ENCODE peak calls at places on chromosomes 4 and X, in four cellular contexts. A is activated naive CD4-positive, alpha-beta T cell treated with Interleukin-2 at 50 U/mL for 16 hours; R is activated gamma-delta T cell treated with Interleukin-2 at 50 U/mL for 16 hours; D is ecto neural progenitor cell. P is an unnamed sample.

GRCh38 chr4:111842336-111842735 is 302.9 kb upstream of the FAM241A start:
- DNase-seq in D (no peak), R (no peak), A (no peak), P (no peak)

GRCh38 chrX:69203367-69204037 is 38.2 kb upstream of the PJA1 start:
- DNase-seq in A (no peak), D (no peak), R (no peak), P (no peak)

GRCh38 chr4:24477919-24478318 is 106.4 kb downstream of the DHX15 start:
- DNase-seq in A (no peak), D (no peak), R (no peak), P (no peak)

GRCh38 chr4:140153744-140154571 is at the start of gene MAML3:
- DNase-seq in R (peak; percentile 74), A (peak; percentile 82), D (peak; percentile 96), P (peak; percentile 62)

GRCh38 chr4:170691168-170691567 is 601.4 kb upstream of the AADAT start:
- DNase-seq in A (no peak), R (no peak), D (no peak), P (no peak)

GRCh38 chr4:87423313-87424031 is 1.1 kb downstream of the NUDT9 start:
- DNase-seq in A (no peak), D (no peak), R (no peak), P (no peak)

GRCh38 chrX:8783100-8784098 is 17.8 kb downstream of the FAM9A start:
- DNase-seq in D (no peak), A (peak; percentile 37), R (peak; percentile 26), P (no peak)

GRCh38 chrX:101417981-101418841 is 10.2 kb downstream of the HNRNPH2 start:
- DNase-seq in D (peak; percentile 78), R (no peak), A (peak; percentile 28), P (no peak)

GRCh38 chr4:86981789-86982188 is 47.0 kb downstream of the AFF1 start:
- DNase-seq in R (no peak), D (no peak), A (no peak), P (no peak)

GRCh38 chr4:185767528-185767927 is 44.5 kb downstream of the SORBS2 start:
- DNase-seq in D (no peak), R (no peak), A (no peak), P (no peak)

GRCh38 chr4:48963042-48963679 is 22.9 kb upstream of the CWH43 start:
- DNase-seq in A (peak; percentile 70), D (peak; percentile 67), R (peak; percentile 73), P (peak; percentile 75)

GRCh38 chr4:130510661-130511060 is 1414.7 kb downstream of the C4orf33 start:
- DNase-seq in R (no peak), A (no peak), D (no peak), P (no peak)

GRCh38 chr4:182207806-182208483 is 35.3 kb upstream of the TENM3 start:
- DNase-seq in D (no peak), A (no peak), R (no peak), P (no peak)

GRCh38 chr4:8725071-8725841 is 132.7 kb downstream of the CPZ start:
- DNase-seq in A (no peak), D (peak; percentile 53), R (no peak), P (no peak)

GRCh38 chr4:33429971-33430370 is 2709.8 kb downstream of the PCDH7 start:
- DNase-seq in A (no peak), R (no peak), D (no peak), P (no peak)

GRCh38 chr4:108370826-108371225 is 202.1 kb upstream of the LEF1 start:
- DNase-seq in R (no peak), D (no peak), A (no peak), P (no peak)

GRCh38 chr4:3527914-3528876 is 4.0 kb downstream of the LRPAP1 start:
- DNase-seq in R (no peak), D (no peak), A (no peak), P (no peak)

GRCh38 chrX:2696698-2697215 is 5.7 kb downstream of the CD99 start:
- DNase-seq in D (no peak), R (peak; percentile 48), A (peak; percentile 69), P (no peak)

GRCh38 chrX:135740683-135741149 is 27.3 kb downstream of the CT45A3 start:
- DNase-seq in A (peak; percentile 25), R (peak; percentile 12), D (no peak), P (no peak)

GRCh38 chr4:181301735-181302380 is 941.3 kb upstream of the TENM3 start:
- DNase-seq in A (no peak), R (no peak), D (peak; percentile 53), P (peak; percentile 1)

GRCh38 chr4:185235480-185236154 is 26.2 kb downstream of the SNX25 start:
- DNase-seq in R (no peak), D (no peak), A (no peak), P (no peak)

GRCh38 chrX:2691543-2692220 is 587 bp downstream of the CD99 start:
- DNase-seq in D (peak; percentile 57), R (no peak), A (peak; percentile 52), P (no peak)

GRCh38 chr4:121822796-121823504 is 733 bp downstream of the CCNA2 start:
- DNase-seq in A (peak; percentile 31), R (peak; percentile 4), D (peak; percentile 53), P (peak; percentile 77)

GRCh38 chr4:81512945-81513584 is 41.4 kb upstream of the RASGEF1B start:
- DNase-seq in R (no peak), D (no peak), A (no peak), P (no peak)

GRCh38 chr4:11281720-11282119 is 147.0 kb downstream of the HS3ST1 start:
- DNase-seq in R (no peak), A (no peak), D (no peak), P (no peak)

GRCh38 chr4:147526272-147526654 is 45.4 kb downstream of the EDNRA start:
- DNase-seq in R (no peak), D (no peak), A (no peak), P (no peak)

GRCh38 chr4:6986067-6986780 is 56.9 kb upstream of the TADA2B start:
- DNase-seq in D (no peak), A (no peak), R (no peak), P (no peak)